ENCODE peak calls at places on chromosomes 11 and 22, in four cellular contexts. V is psoas muscle; X is CD8-positive, alpha-beta memory T cell; M is IMR-90. J is an unnamed sample.
A peak's percentile ranks its signal among the peaks of the same experiment; 100 is the strongest.

GRCh38 chr11:110921742-110922200 is 209.5 kb upstream of the ARHGAP20 start:
- DNase-seq in M (peak; percentile 50), X (no peak), V (no peak), J (peak; percentile 46)

GRCh38 chr11:2792376-2793250 is 92.8 kb upstream of the KCNQ1OT1 start:
- DNase-seq in X (no peak), V (peak; percentile 12), M (no peak), J (peak; percentile 59)

GRCh38 chr11:27875480-27876208 is 175.4 kb upstream of the BDNF start:
- DNase-seq in V (no peak), X (no peak), M (no peak), J (no peak)

GRCh38 chr22:48507595-48508350 is 1319.9 kb downstream of the BRD1 start:
- DNase-seq in V (no peak), X (no peak), M (no peak), J (no peak)

GRCh38 chr11:73939096-73939495 is 11.7 kb upstream of the DNAJB13 start:
- DNase-seq in V (no peak), M (no peak), X (no peak), J (no peak)

GRCh38 chr11:64742087-64742939 is 1.6 kb downstream of the RASGRP2 start:
- DNase-seq in M (no peak), V (no peak), X (no peak), J (no peak)

GRCh38 chr11:95140397-95141030 is 50.9 kb downstream of the ENDOD1 start:
- DNase-seq in X (no peak), V (no peak), M (peak; percentile 76), J (no peak)

GRCh38 chr11:11969380-11970215 is 38.8 kb downstream of the DKK3 start:
- DNase-seq in V (no peak), M (no peak), X (no peak), J (peak; percentile 62)

GRCh38 chr22:37898441-37899181 is 7.5 kb upstream of the MICALL1 start:
- DNase-seq in V (no peak), X (no peak), M (no peak), J (no peak)

GRCh38 chr11:101867951-101868350 is 46.9 kb upstream of the CEP126 start:
- DNase-seq in X (no peak), M (peak; percentile 58), V (no peak), J (no peak)

GRCh38 chr11:43558556-43559127 is 121.9 kb upstream of the HSD17B12 start:
- DNase-seq in X (no peak), V (no peak), M (no peak), J (no peak)

GRCh38 chr22:20586403-20586745 is 79.0 kb downstream of the MED15 start:
- DNase-seq in X (no peak), M (no peak), V (no peak), J (no peak)

GRCh38 chr11:29333993-29334780 is 682.6 kb downstream of the KCNA4 start:
- DNase-seq in V (no peak), X (no peak), M (peak; percentile 88), J (no peak)

GRCh38 chr11:6574816-6575715 is 28.4 kb downstream of the RRP8 start:
- DNase-seq in V (no peak), X (no peak), M (no peak), J (no peak)

GRCh38 chr11:1153951-1154487 is 3.7 kb upstream of the MUC5AC start:
- DNase-seq in M (peak; percentile 97), V (peak; percentile 72), X (no peak), J (peak; percentile 79)

GRCh38 chr11:119513141-119513805 is 90.3 kb upstream of the THY1 start:
- DNase-seq in X (no peak), V (no peak), M (no peak), J (no peak)
- H3K27me3 ChIP-seq in X (no peaks in the 10 kb centered on the region), V (no peaks in the 10 kb centered on the region), M (peaks cover 42% of the 10 kb centered on the region), J (no peaks in the 10 kb centered on the region)

GRCh38 chr11:78478536-78478935 is 60.9 kb upstream of the GAB2 start:
- DNase-seq in X (no peak), V (no peak), M (no peak), J (no peak)
- H3K27me3 ChIP-seq in X (no peaks in the 10 kb centered on the region), V (no peaks in the 10 kb centered on the region), M (no peaks in the 10 kb centered on the region), J (no peaks in the 10 kb centered on the region)

DNA sequence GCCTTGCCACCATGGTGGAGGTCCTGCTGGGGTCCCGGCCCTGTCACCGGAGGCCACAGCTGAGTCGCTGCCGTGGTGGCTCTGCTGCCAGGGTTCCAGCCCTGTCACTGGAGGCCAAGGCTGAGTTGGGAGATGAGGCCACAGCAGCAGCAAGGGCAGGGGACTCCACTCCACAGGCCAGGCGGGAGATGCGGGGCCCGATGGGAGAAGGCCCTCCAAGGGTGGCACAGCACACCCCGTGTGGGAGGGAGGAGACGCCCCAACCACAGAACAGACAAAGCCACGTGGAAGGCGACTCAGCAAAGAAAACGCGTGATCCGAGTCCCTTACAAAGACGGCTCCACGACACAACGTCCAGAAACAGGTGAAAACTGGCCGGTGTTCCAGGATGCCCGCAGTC is 159.3 kb downstream of the BRD1 start:
- DNase-seq in X (no peak), M (no peak), V (no peak), J (peak; percentile 29)
- H3K27me3 ChIP-seq in X (peaks cover 11% of the 10 kb centered on the region), M (peaks cover 9% of the 10 kb centered on the region), V (peaks cover 15% of the 10 kb centered on the region), J (no peaks in the 10 kb centered on the region)

DNA sequence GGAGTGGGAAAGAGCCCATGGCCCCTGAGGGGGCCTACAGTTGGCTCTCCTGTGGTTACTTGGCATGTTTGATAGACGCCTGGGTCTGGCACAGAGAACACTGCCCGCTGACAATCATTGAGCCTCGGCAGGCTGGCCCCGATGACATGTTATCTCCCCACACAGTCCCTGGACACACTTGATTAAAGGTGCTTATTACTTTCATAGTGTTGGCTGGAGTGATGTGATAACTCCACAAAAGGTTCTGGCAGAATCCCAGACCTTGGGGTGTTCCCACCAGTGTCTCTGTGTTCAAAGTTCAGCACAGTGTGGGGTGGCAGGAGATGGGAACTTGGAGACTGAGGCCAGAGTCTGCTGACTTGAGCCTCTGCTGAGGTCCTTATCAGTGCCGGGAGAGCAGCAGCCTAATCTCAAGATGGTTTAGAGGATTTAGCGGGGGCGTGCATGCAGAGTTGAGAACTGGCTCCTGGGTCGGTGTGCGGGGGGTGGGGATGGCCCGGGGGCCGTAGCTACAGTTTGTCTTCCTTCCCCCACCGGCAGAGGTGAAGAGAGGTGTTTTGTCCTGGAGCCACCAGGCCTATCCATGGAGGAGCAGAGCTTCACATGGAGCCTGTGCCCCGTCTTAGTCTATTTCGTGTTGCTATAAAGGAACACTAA is 22.5 kb downstream of the PARVB start:
- DNase-seq in V (no peak), M (no peak), X (no peak), J (no peak)
- H3K27me3 ChIP-seq in V (no peaks in the 10 kb centered on the region), M (no peaks in the 10 kb centered on the region), X (no peaks in the 10 kb centered on the region), J (no peaks in the 10 kb centered on the region)

DNA sequence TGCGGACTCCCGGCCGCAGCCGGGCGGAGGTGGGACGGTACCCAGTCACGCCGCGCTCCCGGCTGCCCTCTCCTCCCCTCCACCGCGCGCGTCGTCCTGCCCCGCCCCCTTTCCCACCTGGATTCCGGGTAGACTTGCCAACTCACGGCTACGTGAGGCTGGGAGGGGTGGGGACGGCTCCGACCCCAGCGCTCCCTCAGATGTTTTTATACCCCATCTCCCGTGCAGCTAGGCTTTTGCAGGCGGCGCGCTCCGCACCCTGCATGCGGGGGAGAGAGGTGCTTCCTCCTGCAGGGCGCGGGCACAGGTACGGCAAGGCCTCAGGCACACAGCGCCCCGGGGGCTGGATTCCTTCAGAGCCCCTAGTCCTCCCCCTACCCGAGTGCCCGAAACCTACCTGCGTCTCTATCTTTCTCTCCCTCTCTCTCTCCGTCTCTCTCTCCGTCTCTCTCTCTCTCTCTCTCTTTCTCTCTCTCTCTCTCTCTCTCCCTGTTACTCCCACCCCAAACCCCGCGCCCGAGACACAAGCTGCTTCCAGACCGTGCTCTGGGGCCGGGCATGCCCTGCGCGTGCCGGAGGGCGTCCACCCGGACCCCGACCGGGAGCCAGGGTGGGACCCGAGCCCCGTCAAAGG is 1.9 kb downstream of the PDGFB start:
- DNase-seq in X (peak; percentile 52), M (no peak), V (no peak), J (no peak)
- H3K27me3 ChIP-seq in X (no peaks in the 10 kb centered on the region), M (peaks cover 65% of the 10 kb centered on the region), V (no peaks in the 10 kb centered on the region), J (no peaks in the 10 kb centered on the region)

GRCh38 chr11:126594921-126595367 is 239.5 kb downstream of the ST3GAL4 start:
- DNase-seq in V (no peak), M (no peak), X (no peak), J (peak; percentile 61)

GRCh38 chr11:126597041-126597440 is 241.6 kb downstream of the ST3GAL4 start:
- DNase-seq in M (no peak), V (no peak), X (no peak), J (no peak)

GRCh38 chr11:126592496-126593410 is 237.3 kb downstream of the ST3GAL4 start:
- DNase-seq in X (no peak), V (no peak), M (peak; percentile 12), J (no peak)

GRCh38 chr11:126596474-126596873 is 241.0 kb downstream of the ST3GAL4 start:
- DNase-seq in X (no peak), M (no peak), V (no peak), J (no peak)

DNA sequence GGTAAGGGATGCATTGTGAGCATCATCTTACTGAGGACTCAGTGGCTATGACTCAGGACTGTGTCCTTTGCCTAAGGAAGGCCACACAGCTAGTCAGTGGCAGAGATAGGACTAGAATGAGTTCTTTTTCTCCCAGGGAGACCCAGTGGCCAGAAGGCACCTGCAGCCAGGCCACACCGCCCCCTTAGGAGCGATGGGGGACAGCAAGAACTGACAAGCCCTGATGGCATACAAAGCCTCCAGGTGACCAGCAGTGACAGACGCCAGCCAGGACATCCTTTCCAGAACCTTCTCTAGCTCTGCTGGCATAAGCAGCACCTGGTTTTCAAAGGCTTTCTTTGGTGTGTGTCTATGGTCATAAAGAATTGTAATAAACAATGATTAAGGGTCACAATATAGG is 240.1 kb downstream of the ST3GAL4 start:
- DNase-seq in M (no peak), V (no peak), X (no peak), J (peak; percentile 26)
- H3K27me3 ChIP-seq in M (no peaks in the 10 kb centered on the region), V (peaks cover 3% of the 10 kb centered on the region), X (no peaks in the 10 kb centered on the region), J (no peaks in the 10 kb centered on the region)

DNA sequence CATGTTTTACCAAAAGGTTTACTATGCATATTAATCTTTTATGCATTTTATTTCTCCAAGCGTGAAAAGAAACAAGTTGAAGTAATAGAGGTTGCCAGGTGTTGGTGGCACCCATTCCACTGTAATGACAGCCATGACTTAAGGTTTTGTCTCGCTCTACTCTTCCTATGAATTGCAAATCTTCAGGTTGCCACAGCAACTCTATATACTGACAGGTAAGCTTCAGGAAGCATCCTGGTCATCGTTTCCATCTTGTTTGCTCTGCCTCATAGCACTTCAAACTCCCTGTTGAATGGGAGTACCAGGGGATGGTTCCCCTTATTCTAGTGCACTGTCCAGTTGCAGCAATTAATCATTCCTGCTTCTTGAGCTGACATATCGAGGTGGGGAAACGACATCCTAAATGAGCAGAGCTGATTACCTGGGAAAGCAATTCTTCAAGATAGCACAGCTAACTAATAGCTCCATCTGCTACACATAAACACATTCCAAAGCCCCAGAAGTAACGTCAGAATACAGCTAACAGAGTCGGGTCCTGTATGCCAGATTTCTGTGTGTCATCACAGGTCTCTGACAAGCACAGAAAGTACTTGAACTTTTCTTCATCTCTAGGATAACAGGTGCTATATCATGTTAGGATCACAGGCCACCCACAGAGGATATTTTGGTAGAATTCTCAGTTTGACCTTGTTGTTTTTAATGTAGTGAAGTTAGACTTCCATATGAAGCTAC is 80.3 kb downstream of the CADM1 start:
- DNase-seq in V (no peak), X (no peak), M (peak; percentile 56), J (no peak)
- H3K27me3 ChIP-seq in V (no peaks in the 10 kb centered on the region), X (no peaks in the 10 kb centered on the region), M (no peaks in the 10 kb centered on the region), J (no peaks in the 10 kb centered on the region)

J was measured in aorta.